ENCODE peak calls at places on chromosome 6, in nine cellular contexts. One of them, this sample, is unnamed. For H3K27me3 and H3K4me1, the result is how much of the 10 kb centered on the place peaks cover.

GRCh38 chr6:25105070-25105925 is 169.5 kb upstream of the RIPOR2 start:
- DNase-seq in fibroblast of lung: no peak
- DNase-seq in HCT116: no peak
- DNase-seq in tibial nerve: no peak
- DNase-seq in effector memory CD4-positive, alpha-beta T cell: no peak
- DNase-seq in CD4-positive, CD25-positive, alpha-beta regulatory T cell: no peak
- DNase-seq in RWPE2: no peak
- DNase-seq in CD4-positive, alpha-beta memory T cell: no peak
- DNase-seq in neural progenitor cell: no peak
- DNase-seq in this sample: no peak

GRCh38 chr6:155444120-155444917 is 11.3 kb downstream of the NOX3 start:
- DNase-seq in fibroblast of lung: peak
- DNase-seq in HCT116: peak
- DNase-seq in tibial nerve: no peak
- DNase-seq in effector memory CD4-positive, alpha-beta T cell: no peak
- DNase-seq in CD4-positive, CD25-positive, alpha-beta regulatory T cell: no peak
- DNase-seq in RWPE2: no peak
- DNase-seq in CD4-positive, alpha-beta memory T cell: no peak
- DNase-seq in neural progenitor cell: no peak
- DNase-seq in this sample: no peak

GRCh38 chr6:79168695-79168980 is 65.8 kb downstream of the HMGN3 start:
- DNase-seq in fibroblast of lung: peak
- DNase-seq in HCT116: no peak
- DNase-seq in tibial nerve: no peak
- DNase-seq in effector memory CD4-positive, alpha-beta T cell: no peak
- DNase-seq in CD4-positive, CD25-positive, alpha-beta regulatory T cell: no peak
- DNase-seq in RWPE2: no peak
- DNase-seq in CD4-positive, alpha-beta memory T cell: no peak
- DNase-seq in neural progenitor cell: no peak
- DNase-seq in this sample: no peak

GRCh38 chr6:169253745-169254238 is at the start of gene THBS2:
- DNase-seq in fibroblast of lung: peak
- DNase-seq in HCT116: no peak
- DNase-seq in tibial nerve: no peak
- DNase-seq in effector memory CD4-positive, alpha-beta T cell: no peak
- DNase-seq in CD4-positive, CD25-positive, alpha-beta regulatory T cell: no peak
- DNase-seq in RWPE2: no peak
- DNase-seq in CD4-positive, alpha-beta memory T cell: no peak
- DNase-seq in neural progenitor cell: peak
- DNase-seq in this sample: no peak

GRCh38 chr6:73558624-73559398 is 38.0 kb upstream of the EEF1A1 start:
- DNase-seq in fibroblast of lung: no peak
- DNase-seq in HCT116: no peak
- DNase-seq in tibial nerve: no peak
- DNase-seq in effector memory CD4-positive, alpha-beta T cell: no peak
- DNase-seq in CD4-positive, CD25-positive, alpha-beta regulatory T cell: no peak
- DNase-seq in RWPE2: no peak
- DNase-seq in CD4-positive, alpha-beta memory T cell: no peak
- DNase-seq in neural progenitor cell: peak
- DNase-seq in this sample: no peak

GRCh38 chr6:11033825-11034224 is 10.3 kb downstream of the ELOVL2 start:
- DNase-seq in fibroblast of lung: peak
- DNase-seq in HCT116: no peak
- DNase-seq in tibial nerve: no peak
- DNase-seq in effector memory CD4-positive, alpha-beta T cell: no peak
- DNase-seq in CD4-positive, CD25-positive, alpha-beta regulatory T cell: no peak
- DNase-seq in RWPE2: no peak
- DNase-seq in CD4-positive, alpha-beta memory T cell: no peak
- DNase-seq in neural progenitor cell: no peak
- DNase-seq in this sample: no peak

GRCh38 chr6:26556263-26557070 is 18.3 kb downstream of the HMGN4 start:
- DNase-seq in fibroblast of lung: peak
- DNase-seq in HCT116: peak
- DNase-seq in tibial nerve: peak
- DNase-seq in effector memory CD4-positive, alpha-beta T cell: no peak
- DNase-seq in CD4-positive, CD25-positive, alpha-beta regulatory T cell: peak
- DNase-seq in RWPE2: no peak
- DNase-seq in CD4-positive, alpha-beta memory T cell: peak
- DNase-seq in neural progenitor cell: peak
- DNase-seq in this sample: no peak

GRCh38 chr6:11911535-11911934 is 100.6 kb upstream of the HIVEP1 start:
- DNase-seq in fibroblast of lung: no peak
- DNase-seq in HCT116: no peak
- DNase-seq in tibial nerve: no peak
- DNase-seq in effector memory CD4-positive, alpha-beta T cell: no peak
- DNase-seq in CD4-positive, CD25-positive, alpha-beta regulatory T cell: no peak
- DNase-seq in RWPE2: no peak
- DNase-seq in CD4-positive, alpha-beta memory T cell: no peak
- DNase-seq in neural progenitor cell: no peak
- DNase-seq in this sample: no peak

DNA sequence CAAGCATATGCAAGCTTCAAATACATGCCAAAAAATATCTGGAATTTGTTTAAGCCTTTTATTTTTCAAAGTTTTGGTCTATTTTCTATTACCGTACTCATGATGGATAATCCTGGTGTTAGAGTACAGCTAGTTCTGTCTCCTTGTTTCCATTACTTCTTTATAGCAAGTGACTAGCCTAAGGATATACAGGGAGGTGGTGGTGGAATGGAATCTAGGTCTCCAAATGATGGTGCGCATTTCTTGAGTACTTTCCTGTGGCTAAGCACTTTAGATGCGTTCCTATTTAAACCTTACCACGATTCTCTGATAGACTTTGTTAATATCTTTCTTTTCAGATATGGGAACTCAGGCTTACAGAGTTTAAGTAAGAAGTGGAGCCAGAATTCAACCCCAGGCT is 3.5 kb downstream of the SLC16A10 start:
- DNase-seq in fibroblast of lung: no peak
- DNase-seq in HCT116: no peak
- DNase-seq in tibial nerve: no peak
- DNase-seq in effector memory CD4-positive, alpha-beta T cell: no peak
- DNase-seq in CD4-positive, CD25-positive, alpha-beta regulatory T cell: no peak
- DNase-seq in RWPE2: no peak
- DNase-seq in CD4-positive, alpha-beta memory T cell: no peak
- DNase-seq in neural progenitor cell: no peak
- DNase-seq in this sample: no peak
- H3K27me3 ChIP-seq in fibroblast of lung: under half
- H3K27me3 ChIP-seq in HCT116: under half
- H3K27me3 ChIP-seq in tibial nerve: half or more
- H3K27me3 ChIP-seq in effector memory CD4-positive, alpha-beta T cell: under half
- H3K27me3 ChIP-seq in CD4-positive, CD25-positive, alpha-beta regulatory T cell: under half
- H3K27me3 ChIP-seq in RWPE2: half or more
- H3K27me3 ChIP-seq in CD4-positive, alpha-beta memory T cell: under half
- H3K27me3 ChIP-seq in neural progenitor cell: under half
- H3K27me3 ChIP-seq in this sample: under half

GRCh38 chr6:22029169-22029568 is 267.7 kb downstream of the PRL start:
- DNase-seq in fibroblast of lung: peak
- DNase-seq in HCT116: no peak
- DNase-seq in tibial nerve: no peak
- DNase-seq in effector memory CD4-positive, alpha-beta T cell: no peak
- DNase-seq in CD4-positive, CD25-positive, alpha-beta regulatory T cell: no peak
- DNase-seq in RWPE2: no peak
- DNase-seq in CD4-positive, alpha-beta memory T cell: no peak
- DNase-seq in neural progenitor cell: no peak
- DNase-seq in this sample: no peak
- H3K27ac ChIP-seq in fibroblast of lung: no peak
- H3K27ac ChIP-seq in HCT116: no peak
- H3K27ac ChIP-seq in tibial nerve: peak
- H3K27ac ChIP-seq in effector memory CD4-positive, alpha-beta T cell: no peak
- H3K27ac ChIP-seq in CD4-positive, CD25-positive, alpha-beta regulatory T cell: no peak
- H3K27ac ChIP-seq in RWPE2: no peak
- H3K27ac ChIP-seq in CD4-positive, alpha-beta memory T cell: no peak
- H3K27ac ChIP-seq in neural progenitor cell: no peak
- H3K27ac ChIP-seq in this sample: no peak

DNA sequence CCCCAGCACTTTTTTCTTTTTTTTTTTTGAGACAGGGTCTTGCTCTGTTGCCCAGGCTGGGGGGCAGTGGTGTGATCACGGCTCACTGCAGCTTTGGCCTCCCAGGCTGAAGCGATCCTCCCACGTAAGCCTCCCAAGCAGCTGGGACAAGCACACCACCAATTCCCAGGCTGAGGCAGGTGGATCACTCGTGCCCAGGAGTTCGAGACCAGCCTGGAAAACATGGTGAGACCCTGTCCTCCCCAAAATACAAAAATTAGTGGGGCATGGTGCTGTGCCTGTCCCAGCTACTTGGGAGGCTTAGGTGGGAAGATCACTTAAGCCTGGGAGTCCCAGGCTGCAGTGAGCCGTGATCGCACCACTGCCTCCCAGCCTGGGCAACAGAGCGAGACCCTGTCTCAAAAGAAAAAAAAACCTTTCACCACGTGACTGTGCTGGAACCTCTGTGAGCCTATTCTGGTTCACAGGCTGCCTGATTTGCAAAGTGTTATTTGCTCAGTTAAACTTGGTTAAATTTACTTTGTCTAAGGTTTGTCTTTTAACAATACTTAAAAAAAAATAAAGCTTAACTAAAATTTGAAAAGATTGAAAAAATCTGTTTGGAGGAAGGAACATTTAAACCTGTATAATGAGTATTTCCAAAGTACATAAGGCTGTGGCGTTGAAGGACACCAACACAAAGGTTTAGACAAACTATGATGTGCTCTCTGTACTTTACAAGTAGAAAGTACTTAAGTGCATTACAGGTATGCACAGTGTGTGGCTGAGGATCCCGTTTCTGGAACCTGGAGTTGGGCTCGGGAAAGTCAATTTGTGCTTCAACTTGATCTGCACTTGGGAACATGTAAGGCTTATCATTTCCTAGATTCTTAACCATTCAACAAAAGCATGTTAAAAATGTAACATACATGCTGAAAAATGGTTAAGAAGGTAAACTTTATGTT is 55.0 kb downstream of the PPP1R3G start:
- DNase-seq in fibroblast of lung: no peak
- DNase-seq in HCT116: no peak
- DNase-seq in tibial nerve: no peak
- DNase-seq in effector memory CD4-positive, alpha-beta T cell: no peak
- DNase-seq in CD4-positive, CD25-positive, alpha-beta regulatory T cell: no peak
- DNase-seq in RWPE2: no peak
- DNase-seq in CD4-positive, alpha-beta memory T cell: no peak
- DNase-seq in neural progenitor cell: no peak
- DNase-seq in this sample: no peak
- H3K4me1 ChIP-seq in fibroblast of lung: under half
- H3K4me1 ChIP-seq in HCT116: under half
- H3K4me1 ChIP-seq in tibial nerve: under half
- H3K4me1 ChIP-seq in effector memory CD4-positive, alpha-beta T cell: under half
- H3K4me1 ChIP-seq in CD4-positive, CD25-positive, alpha-beta regulatory T cell: under half
- H3K4me1 ChIP-seq in RWPE2: under half
- H3K4me1 ChIP-seq in CD4-positive, alpha-beta memory T cell: under half
- H3K4me1 ChIP-seq in neural progenitor cell: under half
- H3K4me1 ChIP-seq in this sample: under half

GRCh38 chr6:121436966-121437756 is 1.7 kb downstream of the GJA1 start:
- DNase-seq in fibroblast of lung: peak
- DNase-seq in HCT116: no peak
- DNase-seq in tibial nerve: peak
- DNase-seq in effector memory CD4-positive, alpha-beta T cell: no peak
- DNase-seq in CD4-positive, CD25-positive, alpha-beta regulatory T cell: peak
- DNase-seq in RWPE2: peak
- DNase-seq in CD4-positive, alpha-beta memory T cell: no peak
- DNase-seq in neural progenitor cell: peak
- DNase-seq in this sample: peak
- H3K27me3 ChIP-seq in fibroblast of lung: under half
- H3K27me3 ChIP-seq in HCT116: under half
- H3K27me3 ChIP-seq in tibial nerve: under half
- H3K27me3 ChIP-seq in effector memory CD4-positive, alpha-beta T cell: under half
- H3K27me3 ChIP-seq in CD4-positive, CD25-positive, alpha-beta regulatory T cell: under half
- H3K27me3 ChIP-seq in RWPE2: under half
- H3K27me3 ChIP-seq in CD4-positive, alpha-beta memory T cell: under half
- H3K27me3 ChIP-seq in neural progenitor cell: under half
- H3K27me3 ChIP-seq in this sample: under half

GRCh38 chr6:33670086-33670660 is 41.3 kb downstream of the UQCC2 start:
- DNase-seq in fibroblast of lung: no peak
- DNase-seq in HCT116: no peak
- DNase-seq in tibial nerve: no peak
- DNase-seq in effector memory CD4-positive, alpha-beta T cell: no peak
- DNase-seq in CD4-positive, CD25-positive, alpha-beta regulatory T cell: no peak
- DNase-seq in RWPE2: no peak
- DNase-seq in CD4-positive, alpha-beta memory T cell: no peak
- DNase-seq in neural progenitor cell: no peak
- DNase-seq in this sample: no peak

GRCh38 chr6:33667072-33667471 is 44.4 kb downstream of the UQCC2 start:
- DNase-seq in fibroblast of lung: no peak
- DNase-seq in HCT116: no peak
- DNase-seq in tibial nerve: no peak
- DNase-seq in effector memory CD4-positive, alpha-beta T cell: no peak
- DNase-seq in CD4-positive, CD25-positive, alpha-beta regulatory T cell: no peak
- DNase-seq in RWPE2: no peak
- DNase-seq in CD4-positive, alpha-beta memory T cell: no peak
- DNase-seq in neural progenitor cell: no peak
- DNase-seq in this sample: no peak

GRCh38 chr6:33668328-33668727 is 43.2 kb downstream of the UQCC2 start:
- DNase-seq in fibroblast of lung: no peak
- DNase-seq in HCT116: no peak
- DNase-seq in tibial nerve: no peak
- DNase-seq in effector memory CD4-positive, alpha-beta T cell: no peak
- DNase-seq in CD4-positive, CD25-positive, alpha-beta regulatory T cell: no peak
- DNase-seq in RWPE2: no peak
- DNase-seq in CD4-positive, alpha-beta memory T cell: no peak
- DNase-seq in neural progenitor cell: no peak
- DNase-seq in this sample: no peak

GRCh38 chr6:33667776-33668175 is 43.7 kb downstream of the UQCC2 start:
- DNase-seq in fibroblast of lung: no peak
- DNase-seq in HCT116: no peak
- DNase-seq in tibial nerve: no peak
- DNase-seq in effector memory CD4-positive, alpha-beta T cell: no peak
- DNase-seq in CD4-positive, CD25-positive, alpha-beta regulatory T cell: no peak
- DNase-seq in RWPE2: no peak
- DNase-seq in CD4-positive, alpha-beta memory T cell: no peak
- DNase-seq in neural progenitor cell: no peak
- DNase-seq in this sample: no peak

DNA sequence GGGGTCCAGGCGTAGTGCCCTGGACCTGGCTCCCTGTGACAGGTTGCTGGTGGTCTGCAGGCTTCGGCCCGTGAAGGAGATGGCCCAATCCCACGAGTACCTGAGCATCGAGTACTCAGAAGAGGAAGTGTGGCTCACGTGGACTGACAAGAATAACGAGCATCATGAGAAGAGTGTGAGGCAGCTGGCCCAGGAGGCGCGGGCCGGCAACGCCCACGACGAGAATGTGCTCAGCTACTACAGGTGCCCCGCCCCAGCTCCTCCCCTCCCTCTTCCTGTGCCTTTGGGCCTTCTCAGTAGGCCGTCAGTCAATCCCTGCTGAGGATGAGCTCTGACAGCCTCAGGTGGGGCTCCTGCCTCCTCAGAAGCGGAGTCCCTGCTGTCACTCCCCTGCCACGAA is 42.6 kb downstream of the UQCC2 start:
- DNase-seq in fibroblast of lung: no peak
- DNase-seq in HCT116: no peak
- DNase-seq in tibial nerve: no peak
- DNase-seq in effector memory CD4-positive, alpha-beta T cell: peak
- DNase-seq in CD4-positive, CD25-positive, alpha-beta regulatory T cell: peak
- DNase-seq in RWPE2: peak
- DNase-seq in CD4-positive, alpha-beta memory T cell: peak
- DNase-seq in neural progenitor cell: no peak
- DNase-seq in this sample: no peak
- H3K27ac ChIP-seq in fibroblast of lung: no peak
- H3K27ac ChIP-seq in HCT116: no peak
- H3K27ac ChIP-seq in tibial nerve: no peak
- H3K27ac ChIP-seq in effector memory CD4-positive, alpha-beta T cell: peak
- H3K27ac ChIP-seq in CD4-positive, CD25-positive, alpha-beta regulatory T cell: peak
- H3K27ac ChIP-seq in RWPE2: peak
- H3K27ac ChIP-seq in CD4-positive, alpha-beta memory T cell: peak
- H3K27ac ChIP-seq in neural progenitor cell: no peak
- H3K27ac ChIP-seq in this sample: no peak

GRCh38 chr6:109446072-109446471 is 5.5 kb downstream of the SMPD2 start:
- DNase-seq in fibroblast of lung: no peak
- DNase-seq in HCT116: no peak
- DNase-seq in tibial nerve: no peak
- DNase-seq in effector memory CD4-positive, alpha-beta T cell: no peak
- DNase-seq in CD4-positive, CD25-positive, alpha-beta regulatory T cell: no peak
- DNase-seq in RWPE2: no peak
- DNase-seq in CD4-positive, alpha-beta memory T cell: no peak
- DNase-seq in neural progenitor cell: no peak
- DNase-seq in this sample: no peak
- H3K4me1 ChIP-seq in fibroblast of lung: under half
- H3K4me1 ChIP-seq in HCT116: under half
- H3K4me1 ChIP-seq in tibial nerve: under half
- H3K4me1 ChIP-seq in effector memory CD4-positive, alpha-beta T cell: under half
- H3K4me1 ChIP-seq in CD4-positive, CD25-positive, alpha-beta regulatory T cell: under half
- H3K4me1 ChIP-seq in RWPE2: under half
- H3K4me1 ChIP-seq in CD4-positive, alpha-beta memory T cell: under half
- H3K4me1 ChIP-seq in neural progenitor cell: under half
- H3K4me1 ChIP-seq in this sample: under half

This sample was measured in pancreas.